ENCODE peak calls at places on chromosome X, in ten cellular contexts. J, V, T, Y, U, W, A, X, E and S are unnamed samples.

GRCh38 chrX:3584415-3584996 is 128.9 kb downstream of the PRKX start:
- DNase-seq in J (no peak), V (no peak), T (no peak), Y (no peak), U (no peak), W (no peak), A (no peak), X (no peak), E (no peak), S (no peak)

GRCh38 chrX:3939967-3940610 is 226.6 kb upstream of the PRKX start:
- DNase-seq in J (no peak), V (peak), T (peak), Y (peak), U (no peak), W (no peak), A (peak), X (no peak), E (no peak), S (no peak)

GRCh38 chrX:19554786-19555185 is 39.5 kb upstream of the MAP3K15 start:
- DNase-seq in J (no peak), V (no peak), T (no peak), Y (no peak), U (no peak), W (no peak), A (peak), X (no peak), E (no peak), S (no peak)

GRCh38 chrX:49019599-49020249 is 17.7 kb upstream of the GRIPAP1 start:
- DNase-seq in J (no peak), V (no peak), T (no peak), Y (no peak), U (no peak), W (no peak), A (no peak), X (no peak), E (no peak), S (no peak)

GRCh38 chrX:12032082-12032481 is 106.2 kb upstream of the FRMPD4 start:
- DNase-seq in J (no peak), V (no peak), T (no peak), Y (no peak), U (no peak), W (no peak), A (peak), X (no peak), E (no peak), S (no peak)

GRCh38 chrX:6667048-6667768 is 132.3 kb upstream of the VCX3A start:
- DNase-seq in J (no peak), V (no peak), T (no peak), Y (no peak), U (no peak), W (no peak), A (no peak), X (no peak), E (no peak), S (no peak)

GRCh38 chrX:84729809-84730208 is 227.6 kb upstream of the HDX start:
- DNase-seq in J (no peak), V (peak), T (no peak), Y (peak), U (peak), W (no peak), A (peak), X (no peak), E (peak), S (no peak)

GRCh38 chrX:15737188-15737956 is 698 bp upstream of the CA5B start:
- DNase-seq in J (no peak), V (no peak), T (no peak), Y (no peak), U (no peak), W (no peak), A (no peak), X (no peak), E (no peak), S (no peak)

GRCh38 chrX:49042581-49043219 is 457 bp downstream of the TFE3 start:
- DNase-seq in J (no peak), V (no peak), T (no peak), Y (no peak), U (no peak), W (no peak), A (no peak), X (no peak), E (no peak), S (no peak)

GRCh38 chrX:1355131-1355799 is 18.7 kb downstream of the IL3RA start:
- DNase-seq in J (peak), V (no peak), T (no peak), Y (no peak), U (peak), W (no peak), A (no peak), X (no peak), E (no peak), S (no peak)

GRCh38 chrX:65493431-65493830 is 41.2 kb downstream of the LAS1L start:
- DNase-seq in J (no peak), V (no peak), T (no peak), Y (no peak), U (no peak), W (no peak), A (no peak), X (no peak), E (no peak), S (no peak)

GRCh38 chrX:38796926-38797325 is 4.3 kb upstream of the MID1IP1 start:
- DNase-seq in J (no peak), V (no peak), T (no peak), Y (no peak), U (no peak), W (no peak), A (peak), X (no peak), E (no peak), S (no peak)

GRCh38 chrX:1242901-1243402 is 25.7 kb upstream of the CSF2RA start:
- DNase-seq in J (no peak), V (peak), T (no peak), Y (peak), U (no peak), W (no peak), A (no peak), X (no peak), E (no peak), S (no peak)

GRCh38 chrX:152900937-152901445 is 3.1 kb downstream of the ZNF185 start:
- DNase-seq in J (no peak), V (no peak), T (no peak), Y (no peak), U (no peak), W (no peak), A (no peak), X (no peak), E (no peak), S (no peak)

GRCh38 chrX:153789654-153790053 is 4.5 kb downstream of the IDH3G start:
- DNase-seq in J (no peak), V (no peak), T (no peak), Y (no peak), U (no peak), W (no peak), A (no peak), X (no peak), E (no peak), S (no peak)

GRCh38 chrX:112910418-112910817 is 69.8 kb upstream of the AMOT start:
- DNase-seq in J (no peak), V (no peak), T (no peak), Y (no peak), U (no peak), W (no peak), A (no peak), X (no peak), E (no peak), S (no peak)

GRCh38 chrX:139795196-139795595 is 87.2 kb upstream of the MCF2 start:
- DNase-seq in J (no peak), V (peak), T (no peak), Y (peak), U (no peak), W (no peak), A (no peak), X (no peak), E (no peak), S (no peak)

GRCh38 chrX:6448003-6448402 is 86.9 kb downstream of the VCX3A start:
- DNase-seq in J (peak), V (no peak), T (no peak), Y (no peak), U (no peak), W (no peak), A (no peak), X (peak), E (no peak), S (no peak)

GRCh38 chrX:3271485-3272186 is 74.8 kb downstream of the MXRA5 start:
- DNase-seq in J (no peak), V (no peak), T (no peak), Y (no peak), U (no peak), W (no peak), A (peak), X (no peak), E (no peak), S (no peak)

GRCh38 chrX:9560219-9560618 is 95.4 kb downstream of the TBL1X start:
- DNase-seq in J (no peak), V (no peak), T (no peak), Y (no peak), U (no peak), W (no peak), A (no peak), X (no peak), E (no peak), S (no peak)

GRCh38 chrX:3527811-3528210 is 181.4 kb upstream of the MXRA5 start:
- DNase-seq in J (no peak), V (no peak), T (no peak), Y (no peak), U (no peak), W (no peak), A (no peak), X (no peak), E (no peak), S (no peak)

DNA sequence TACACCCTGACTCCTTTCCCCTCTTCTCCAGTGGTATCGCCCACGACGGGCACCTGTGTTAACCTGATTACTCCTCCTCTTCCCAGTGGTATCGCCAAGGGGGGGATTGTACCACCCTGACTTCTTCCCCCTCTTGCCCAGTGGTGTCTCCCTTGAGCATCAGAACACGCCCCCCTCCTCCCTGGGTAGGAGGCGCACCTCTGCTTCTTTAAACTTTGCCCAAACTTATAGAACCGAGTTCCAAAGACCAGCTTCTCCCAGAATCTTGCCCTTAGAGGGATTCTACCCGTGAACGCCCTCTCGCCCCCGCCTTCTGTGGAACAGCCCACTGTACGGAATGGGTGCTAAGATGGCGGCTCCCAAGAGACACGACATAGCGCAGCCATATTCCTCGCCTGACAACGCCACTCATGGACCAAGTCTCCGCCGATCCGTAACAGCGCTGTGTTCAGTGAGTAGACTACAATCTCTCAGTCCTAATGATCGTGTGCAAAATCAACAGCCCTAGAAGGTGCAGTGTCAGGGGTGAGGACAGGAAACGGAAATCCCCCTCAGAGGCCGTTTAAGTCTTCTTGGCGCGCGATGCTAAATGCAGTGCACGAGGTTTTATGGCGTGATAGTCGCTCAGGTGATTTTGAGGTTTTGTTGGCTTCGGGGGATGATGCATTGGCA is 4.2 kb upstream of the ZNF157 start:
- DNase-seq in J (peak), V (peak), T (peak), Y (peak), U (peak), W (peak), A (peak), X (peak), E (peak), S (peak)
- TF ChIP-seq CTCF in J (no peak), V (no peak), T (no peak), Y (no peak), U (no peak), W (no peak), A (no peak), X (no peak), E (no peak), S (no peak)

DNA sequence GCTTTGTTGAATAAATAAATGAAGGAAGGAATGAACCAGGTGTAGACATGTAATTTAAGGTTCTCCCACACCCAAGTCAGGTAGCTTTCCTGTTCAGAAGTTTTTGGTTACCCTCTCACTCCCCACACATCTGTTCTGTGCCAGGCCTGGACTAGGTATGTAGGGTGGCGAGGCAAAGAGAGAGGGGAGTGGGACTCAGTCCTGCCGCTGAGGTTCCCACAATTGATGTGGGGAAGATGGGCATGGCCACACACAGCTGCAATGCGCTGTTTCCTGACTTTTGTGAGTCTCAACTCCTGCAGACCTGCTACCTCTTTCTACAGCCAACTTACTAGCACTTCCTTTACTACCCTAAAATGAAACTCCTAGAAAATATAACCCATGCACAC is 88.9 kb downstream of the RTL5 start:
- DNase-seq in J (no peak), V (no peak), T (no peak), Y (no peak), U (no peak), W (no peak), A (no peak), X (no peak), E (no peak), S (no peak)
- TF ChIP-seq CTCF in J (no peak), V (no peak), T (no peak), Y (no peak), U (no peak), W (no peak), A (no peak), X (no peak), E (no peak), S (no peak)

GRCh38 chrX:31293409-31293808 is 221.6 kb upstream of the FTHL17 start:
- DNase-seq in J (no peak), V (peak), T (no peak), Y (peak), U (no peak), W (no peak), A (no peak), X (no peak), E (no peak), S (no peak)
- TF ChIP-seq CTCF in J (peak), V (peak), T (no peak), Y (peak), U (no peak), W (no peak), A (no peak), X (no peak), E (peak), S (peak)

DNA sequence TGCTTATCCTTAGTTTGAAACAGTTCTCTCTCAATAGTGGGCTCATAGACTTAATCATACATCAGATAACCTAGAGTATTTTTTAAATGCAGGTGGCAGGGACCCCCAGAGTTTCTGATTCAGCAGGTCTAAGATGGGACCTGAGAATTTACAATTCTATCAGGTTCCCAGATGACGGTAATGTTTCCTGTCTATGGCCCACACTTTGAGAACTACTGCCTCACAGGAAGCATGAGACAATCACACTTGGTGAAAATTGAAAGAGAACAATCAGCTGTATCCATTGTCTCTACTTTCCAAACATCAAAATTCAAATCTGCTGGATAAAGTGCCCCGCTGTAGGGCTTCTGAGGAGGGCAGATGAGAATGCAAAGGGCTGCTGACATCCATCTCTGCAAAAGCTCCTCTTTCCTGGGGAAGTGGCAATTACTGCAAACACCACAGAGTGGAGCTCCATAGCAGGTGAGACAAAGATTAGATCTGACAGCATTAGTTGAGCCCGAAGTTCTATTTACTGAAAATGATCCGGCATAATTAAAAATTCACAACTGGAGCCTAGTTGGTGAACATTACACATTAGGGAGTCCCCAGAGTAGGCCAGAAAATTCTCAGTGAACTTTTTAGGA is 187.8 kb upstream of the MBNL3 start:
- DNase-seq in J (no peak), V (no peak), T (no peak), Y (no peak), U (peak), W (no peak), A (no peak), X (no peak), E (no peak), S (no peak)
- TF ChIP-seq CTCF in J (no peak), V (no peak), T (no peak), Y (no peak), U (no peak), W (no peak), A (no peak), X (no peak), E (no peak), S (peak)

GRCh38 chrX:140866446-140866845 is 135.9 kb upstream of the SPANXB1 start:
- DNase-seq in J (no peak), V (no peak), T (no peak), Y (no peak), U (no peak), W (no peak), A (no peak), X (no peak), E (no peak), S (no peak)

GRCh38 chrX:140860718-140861117 is 141.7 kb upstream of the SPANXB1 start:
- DNase-seq in J (no peak), V (no peak), T (no peak), Y (no peak), U (no peak), W (no peak), A (no peak), X (no peak), E (no peak), S (no peak)
- TF ChIP-seq CTCF in J (no peak), V (no peak), T (no peak), Y (no peak), U (no peak), W (no peak), A (no peak), X (no peak), E (no peak), S (no peak)